ENCODE peak calls at places on chromosomes 12 and 14, in six cellular contexts. F is stimulated activated CD8-positive, alpha-beta memory T cell treated with anti-CD3 and anti-CD28 coated beads, Interleukin-15, amount 100 ng/mL, for 24 hours; Z is A172; S is astrocyte; J is neural crest cell; K is foreskin fibroblast. L is an unnamed sample.

GRCh38 chr14:104724407-104724980 is 465 bp downstream of the ADSS1 start:
- DNase-seq in S (no peak), K (no peak), F (no peak), Z (no peak), J (no peak), L (no peak)

GRCh38 chr12:82708507-82708906 is 21.8 kb downstream of the TMTC2 start:
- DNase-seq in F (no peak), S (no peak), Z (no peak), K (no peak), J (no peak), L (no peak)

GRCh38 chr14:103195828-103196615 is 72.8 kb downstream of the TNFAIP2 start:
- DNase-seq in Z (no peak), J (no peak), F (no peak), S (no peak), K (no peak), L (no peak)

GRCh38 chr12:57628280-57629191 is 4.5 kb downstream of the B4GALNT1 start:
- DNase-seq in F (no peak), S (no peak), Z (no peak), K (no peak), J (no peak), L (no peak)

GRCh38 chr14:91940209-91940608 is 7.3 kb downstream of the FBLN5 start:
- DNase-seq in K (no peak), J (no peak), Z (no peak), F (no peak), S (no peak), L (no peak)

GRCh38 chr14:24339284-24340151 is at the start of gene RIPK3:
- DNase-seq in J (no peak), S (no peak), K (no peak), Z (no peak), F (no peak), L (no peak)

GRCh38 chr14:101071493-101071891 is 168.0 kb upstream of the RTL1 start:
- DNase-seq in S (no peak), Z (no peak), K (no peak), J (no peak), F (no peak), L (no peak)

GRCh38 chr12:16238661-16239060 is 38.8 kb downstream of the SLC15A5 start:
- DNase-seq in S (no peak), Z (no peak), J (no peak), F (no peak), K (no peak), L (peak)

GRCh38 chr14:71931492-71932228 is 569 bp upstream of the RGS6 start:
- DNase-seq in Z (no peak), S (no peak), K (no peak), F (no peak), J (peak), L (no peak)

GRCh38 chr12:27319394-27319793 is 13.2 kb upstream of the BMAL2 start:
- DNase-seq in K (no peak), J (no peak), F (no peak), Z (peak), S (peak), L (no peak)

GRCh38 chr14:35229495-35230089 is 62.6 kb upstream of the PSMA6 start:
- DNase-seq in S (no peak), F (no peak), K (no peak), Z (no peak), J (no peak), L (no peak)

GRCh38 chr14:59225281-59225680 is 36.8 kb downstream of the DAAM1 start:
- DNase-seq in S (no peak), Z (no peak), F (no peak), J (no peak), K (no peak), L (no peak)

GRCh38 chr12:107244584-107244983 is 151.2 kb upstream of the CRY1 start:
- DNase-seq in S (no peak), K (no peak), J (no peak), Z (no peak), F (no peak), L (no peak)

GRCh38 chr12:131003676-131004075 is 50.0 kb downstream of the ADGRD1 start:
- DNase-seq in J (no peak), Z (no peak), S (no peak), K (no peak), F (no peak), L (no peak)

GRCh38 chr14:92850492-92850891 is 56.4 kb downstream of the GOLGA5 start:
- DNase-seq in S (peak), F (no peak), J (no peak), K (peak), Z (no peak), L (no peak)

GRCh38 chr14:30988509-30988908 is 36.9 kb upstream of the AP4S1 start:
- DNase-seq in J (no peak), K (peak), F (no peak), Z (no peak), S (peak), L (no peak)

GRCh38 chr14:76138758-76139723 is 12.7 kb upstream of the GPATCH2L start:
- DNase-seq in F (no peak), Z (no peak), J (peak), S (no peak), K (no peak), L (no peak)

GRCh38 chr14:30355431-30355913 is 203.5 kb upstream of the G2E3 start:
- DNase-seq in J (no peak), K (no peak), F (no peak), S (peak), Z (peak), L (no peak)

GRCh38 chr14:56490379-56490778 is 89.2 kb upstream of the TMEM260 start:
- DNase-seq in Z (peak), K (no peak), F (no peak), J (no peak), S (peak), L (peak)

GRCh38 chr12:70733385-70733784 is 96.2 kb upstream of the PTPRB start:
- DNase-seq in J (peak), Z (peak), S (peak), F (no peak), K (peak), L (peak)

GRCh38 chr14:91545946-91546716 is 36.0 kb upstream of the PPP4R3A start:
- DNase-seq in K (no peak), J (no peak), Z (no peak), F (no peak), S (no peak), L (no peak)

GRCh38 chr12:81992461-81992860 is 233.3 kb upstream of the PPFIA2 start:
- DNase-seq in Z (peak), J (no peak), F (no peak), K (no peak), S (no peak), L (no peak)

GRCh38 chr14:65470404-65470880 is 57.9 kb downstream of the FUT8 start:
- DNase-seq in Z (no peak), S (no peak), K (no peak), F (no peak), J (no peak), L (no peak)

GRCh38 chr12:113727651-113728061 is 238.5 kb downstream of the RBM19 start:
- DNase-seq in F (no peak), Z (peak), S (peak), K (peak), J (no peak), L (no peak)

GRCh38 chr14:88245321-88245720 is 77.7 kb downstream of the KCNK10 start:
- DNase-seq in F (no peak), K (no peak), J (peak), Z (peak), S (no peak), L (no peak)

GRCh38 chr12:3728686-3729085 is 24.2 kb downstream of the CRACR2A start:
- DNase-seq in K (no peak), F (no peak), J (no peak), Z (no peak), S (no peak), L (no peak)

GRCh38 chr12:116376354-116377193 is 99.1 kb upstream of the MED13L start:
- DNase-seq in F (no peak), J (no peak), K (peak), Z (peak), S (peak), L (peak)

GRCh38 chr14:72965249-72965648 is 39.0 kb downstream of the DCAF4 start:
- DNase-seq in F (no peak), K (peak), Z (peak), J (no peak), S (peak), L (no peak)

GRCh38 chr12:537772-538171 is 78.0 kb downstream of the B4GALNT3 start:
- DNase-seq in S (no peak), K (no peak), Z (no peak), F (no peak), J (no peak), L (no peak)

GRCh38 chr14:54040851-54041250 is 84.2 kb upstream of the BMP4 start:
- DNase-seq in F (no peak), K (peak), J (no peak), S (peak), Z (no peak), L (no peak)

GRCh38 chr14:74135386-74135785 is 50.6 kb downstream of the LIN52 start:
- DNase-seq in J (no peak), Z (peak), S (peak), K (no peak), F (no peak), L (no peak)

GRCh38 chr14:61196034-61196433 is 85.1 kb downstream of the TMEM30B start:
- DNase-seq in F (no peak), J (no peak), Z (no peak), S (no peak), K (no peak), L (no peak)

GRCh38 chr12:91413591-91413990 is 231.0 kb upstream of the DCN start:
- DNase-seq in Z (peak), F (no peak), K (peak), J (no peak), S (peak), L (peak)

GRCh38 chr14:69873877-69874780 is 5.1 kb upstream of the SMOC1 start:
- DNase-seq in J (no peak), F (no peak), S (peak), Z (peak), K (peak), L (no peak)